ENCODE peak calls at places on chromosome 15, in seven cellular contexts. M is kidney; L is stimulated activated CD8-positive, alpha-beta memory T cell treated with anti-CD3 and anti-CD28 coated beads, Interleukin-7, amount 100 ng/mL, for 4 hours; K is thoracic aorta; W is ureter; V is NCI-H187; N is CD8-positive, alpha-beta T cell. P is an unnamed sample.

GRCh38 chr15:60507596-60508424 is 28.9 kb upstream of the ICE2 start:
- DNase-seq in M (no peak), L (peak; percentile 30), K (no peak), W (no peak), V (no peak), N (peak; percentile 54), P (peak; percentile 80)

GRCh38 chr15:90019611-90020010 is 18.5 kb downstream of the ZNF710 start:
- DNase-seq in M (no peak), L (no peak), K (no peak), W (no peak), V (no peak), N (no peak), P (no peak)

GRCh38 chr15:59347915-59348314 is 24.8 kb downstream of the MYO1E start:
- DNase-seq in M (no peak), L (no peak), K (no peak), W (no peak), V (no peak), N (no peak), P (no peak)

GRCh38 chr15:88177451-88177850 is 79.1 kb downstream of the NTRK3 start:
- DNase-seq in M (no peak), L (no peak), K (no peak), W (no peak), V (no peak), N (no peak), P (no peak)

GRCh38 chr15:90264649-90265048 is 823 bp upstream of the NGRN start:
- DNase-seq in M (no peak), L (peak; percentile 12), K (no peak), W (peak; percentile 56), V (no peak), N (peak; percentile 26), P (no peak)

GRCh38 chr15:72319360-72319984 is 485 bp downstream of the CELF6 start:
- DNase-seq in M (peak; percentile 92), L (peak; percentile 23), K (no peak), W (peak; percentile 62), V (no peak), N (peak; percentile 37), P (no peak)

GRCh38 chr15:66702770-66703539 is 919 bp downstream of the SMAD6 start:
- DNase-seq in M (peak; percentile 83), L (no peak), K (no peak), W (no peak), V (no peak), N (no peak), P (no peak)

GRCh38 chr15:78761020-78761419 is 50.2 kb downstream of the ADAMTS7 start:
- DNase-seq in M (peak; percentile 65), L (no peak), K (no peak), W (no peak), V (no peak), N (no peak), P (no peak)

GRCh38 chr15:29871401-29871800 is 49.1 kb upstream of the TJP1 start:
- DNase-seq in M (peak; percentile 83), L (no peak), K (peak; percentile 7), W (no peak), V (no peak), N (no peak), P (no peak)

GRCh38 chr15:77037475-77038209 is 33.3 kb downstream of the TSPAN3 start:
- DNase-seq in M (peak; percentile 72), L (no peak), K (no peak), W (peak; percentile 39), V (no peak), N (no peak), P (no peak)

GRCh38 chr15:62777657-62778056 is 264.9 kb upstream of the TPM1 start:
- DNase-seq in M (no peak), L (no peak), K (no peak), W (no peak), V (no peak), N (no peak), P (no peak)